ENCODE peak calls at places on chromosomes 1 and 21, in five cellular contexts. L is tibial artery; Q is CD8-positive, alpha-beta memory T cell; J is A549; E is tibial nerve. M is an unnamed sample. For H3K4me1, the result is how much of the 10 kb centered on the place peaks cover.

GRCh38 chr1:226002667-226003501 is 3.7 kb upstream of the SDE2 start:
- DNase-seq in L (peak), Q (no peak), J (peak), E (no peak), M (no peak)

GRCh38 chr1:218466341-218467010 is 121.3 kb downstream of the TGFB2 start:
- DNase-seq in L (no peak), Q (no peak), J (no peak), E (no peak), M (no peak)

GRCh38 chr1:66576645-66577044 is 42.7 kb downstream of the SGIP1 start:
- DNase-seq in L (no peak), Q (no peak), J (no peak), E (no peak), M (no peak)

GRCh38 chr1:211332839-211333238 is 6.2 kb downstream of the TRAF5 start:
- DNase-seq in L (no peak), Q (no peak), J (no peak), E (no peak), M (no peak)

GRCh38 chr1:89322402-89322801 is 41.5 kb upstream of the GBP6 start:
- DNase-seq in L (no peak), Q (no peak), J (no peak), E (no peak), M (no peak)

GRCh38 chr1:907611-908451 is 15.9 kb upstream of the SAMD11 start:
- DNase-seq in L (no peak), Q (no peak), J (no peak), E (peak), M (peak)

GRCh38 chr1:193275773-193276172 is 89.4 kb upstream of the B3GALT2 start:
- DNase-seq in L (no peak), Q (no peak), J (no peak), E (no peak), M (no peak)

GRCh38 chr1:3174487-3175247 is 105.7 kb downstream of the PRDM16 start:
- DNase-seq in L (peak), Q (no peak), J (no peak), E (peak), M (peak)

GRCh38 chr1:77876884-77877283 is 11.5 kb upstream of the NEXN start:
- DNase-seq in L (no peak), Q (no peak), J (no peak), E (no peak), M (no peak)

GRCh38 chr1:68745006-68745405 is 248.1 kb upstream of the DEPDC1 start:
- DNase-seq in L (no peak), Q (no peak), J (no peak), E (no peak), M (no peak)

GRCh38 chr1:206144605-206145004 is 27.4 kb upstream of the AVPR1B start:
- DNase-seq in L (no peak), Q (no peak), J (no peak), E (no peak), M (no peak)

GRCh38 chr1:177739780-177740179 is 230.1 kb downstream of the SEC16B start:
- DNase-seq in L (no peak), Q (no peak), J (no peak), E (no peak), M (no peak)

GRCh38 chr1:8911416-8912309 is 33.2 kb upstream of the ENO1 start:
- DNase-seq in L (no peak), Q (no peak), J (peak), E (no peak), M (no peak)

GRCh38 chr1:27296773-27297214 is 25.2 kb upstream of the TMEM222 start:
- DNase-seq in L (peak), Q (peak), J (peak), E (peak), M (peak)

GRCh38 chr1:167489581-167490340 is 28.6 kb downstream of the CD247 start:
- DNase-seq in L (no peak), Q (peak), J (no peak), E (no peak), M (no peak)

GRCh38 chr1:7704214-7705047 is 66.7 kb upstream of the VAMP3 start:
- DNase-seq in L (peak), Q (peak), J (peak), E (peak), M (peak)

GRCh38 chr1:168960595-168960994 is 145.9 kb upstream of the ATP1B1 start:
- DNase-seq in L (no peak), Q (no peak), J (no peak), E (no peak), M (no peak)

GRCh38 chr1:187203257-187203656 is 374.5 kb downstream of the PLA2G4A start:
- DNase-seq in L (no peak), Q (no peak), J (peak), E (no peak), M (no peak)

GRCh38 chr1:29752141-29752540 is 515.8 kb downstream of the PTPRU start:
- DNase-seq in L (no peak), Q (no peak), J (no peak), E (no peak), M (no peak)

GRCh38 chr1:154729598-154729997 is 121.6 kb upstream of the ADAR start:
- DNase-seq in L (no peak), Q (no peak), J (no peak), E (no peak), M (no peak)

GRCh38 chr1:85449356-85449755 is 15.6 kb downstream of the DDAH1 start:
- DNase-seq in L (no peak), Q (no peak), J (no peak), E (no peak), M (no peak)

GRCh38 chr1:152537496-152537895 is 23.2 kb downstream of the CRCT1 start:
- DNase-seq in L (no peak), Q (no peak), J (no peak), E (no peak), M (no peak)

GRCh38 chr1:28505406-28506187 is at the start of gene RCC1:
- DNase-seq in L (peak), Q (peak), J (peak), E (peak), M (peak)

GRCh38 chr1:16210581-16210980 is 1.9 kb downstream of the ARHGEF19 start:
- DNase-seq in L (no peak), Q (no peak), J (no peak), E (no peak), M (no peak)

GRCh38 chr1:16075337-16076002 is 2.0 kb upstream of the FAM131C start:
- DNase-seq in L (peak), Q (no peak), J (no peak), E (no peak), M (peak)

GRCh38 chr1:24828887-24829192 is 83.6 kb downstream of the CLIC4 start:
- DNase-seq in L (no peak), Q (no peak), J (no peak), E (no peak), M (no peak)

GRCh38 chr1:200880212-200880611 is 7.4 kb downstream of the GPR25 start:
- DNase-seq in L (no peak), Q (no peak), J (no peak), E (no peak), M (no peak)

GRCh38 chr21:21183092-21183491 is 184.9 kb downstream of the NCAM2 start:
- DNase-seq in L (no peak), Q (no peak), J (no peak), E (no peak), M (no peak)

GRCh38 chr1:232600430-232601258 is 29.3 kb downstream of the SIPA1L2 start:
- DNase-seq in L (no peak), Q (no peak), J (no peak), E (no peak), M (no peak)

GRCh38 chr1:76826072-76826827 is 41.0 kb upstream of the ST6GALNAC5 start:
- DNase-seq in L (no peak), Q (no peak), J (no peak), E (no peak), M (no peak)

GRCh38 chr1:10897321-10897980 is 101.0 kb upstream of the CASZ1 start:
- DNase-seq in L (no peak), Q (no peak), J (no peak), E (no peak), M (no peak)

GRCh38 chr1:228345201-228345930 is 61.3 kb downstream of the TRIM11 start:
- DNase-seq in L (peak), Q (no peak), J (no peak), E (peak), M (peak)

GRCh38 chr1:110190282-110190929 is 19.7 kb upstream of the KCNC4 start:
- DNase-seq in L (peak), Q (no peak), J (no peak), E (no peak), M (no peak)
- H3K4me1 ChIP-seq in L (under half), Q (under half), J (under half), E (under half), M (under half)

DNA sequence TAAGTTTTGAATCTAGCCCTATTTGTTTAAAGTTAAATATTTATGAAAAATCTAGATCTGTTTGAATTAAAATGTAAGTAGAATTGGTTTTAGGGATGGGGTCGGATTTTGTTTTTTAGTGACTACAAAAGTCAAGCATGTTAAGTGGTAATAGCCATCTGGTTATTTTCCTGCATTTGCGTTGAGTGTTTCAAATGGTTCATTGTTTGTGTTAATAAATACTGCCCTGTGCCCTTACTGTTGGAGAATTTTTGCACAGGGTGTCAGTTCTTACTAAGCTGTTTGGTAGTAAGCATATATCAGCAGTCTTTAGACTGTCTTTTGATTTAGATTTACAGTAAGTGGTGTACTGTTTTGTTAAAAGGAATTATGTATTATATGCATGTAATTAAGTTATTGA is 46.1 kb upstream of the TARS2 start:
- DNase-seq in L (no peak), Q (no peak), J (no peak), E (no peak), M (no peak)
- H3K4me3 ChIP-seq in L (no peak), Q (no peak), J (no peak), E (no peak), M (no peak)

GRCh38 chr1:215718888-215719287 is 151.8 kb downstream of the KCTD3 start:
- DNase-seq in L (no peak), Q (no peak), J (no peak), E (no peak), M (no peak)

GRCh38 chr1:215719569-215719968 is 152.5 kb downstream of the KCTD3 start:
- DNase-seq in L (no peak), Q (no peak), J (no peak), E (no peak), M (no peak)

GRCh38 chr1:215720121-215720520 is 153.0 kb downstream of the KCTD3 start:
- DNase-seq in L (no peak), Q (no peak), J (no peak), E (no peak), M (no peak)

GRCh38 chr1:215717677-215718076 is 150.6 kb downstream of the KCTD3 start:
- DNase-seq in L (no peak), Q (no peak), J (no peak), E (no peak), M (no peak)
- H3K4me1 ChIP-seq in L (under half), Q (under half), J (under half), E (under half), M (under half)

GRCh38 chr1:17440827-17441168 is 1.3 kb upstream of the RCC2 start:
- DNase-seq in L (no peak), Q (no peak), J (no peak), E (no peak), M (no peak)
- H3K4me3 ChIP-seq in L (no peak), Q (peak), J (peak), E (no peak), M (no peak)